ENCODE peak calls at places on chromosomes 12 and 14, in nine cellular contexts. One of them, this sample, is unnamed.

GRCh38 chr12:78101946-78102635 is 271.4 kb downstream of the NAV3 start:
- DNase-seq in cardiac fibroblast: no peak
- DNase-seq in neural crest cell: no peak
- DNase-seq in PC-9: no peak
- DNase-seq in CD8-positive, alpha-beta T cell: no peak
- DNase-seq in foreskin fibroblast: no peak
- DNase-seq in fibroblast of villous mesenchyme: no peak
- DNase-seq in brain microvascular endothelial cell: no peak
- DNase-seq in activated CD8-positive, alpha-beta T cell treated with anti-CD3 and anti-CD28 coated beads for 36 hours: no peak
- DNase-seq in this sample: no peak

GRCh38 chr12:12560587-12561304 is 1.9 kb downstream of the DUSP16 start:
- DNase-seq in cardiac fibroblast: peak; percentile 64
- DNase-seq in neural crest cell: no peak
- DNase-seq in PC-9: peak; percentile 84
- DNase-seq in CD8-positive, alpha-beta T cell: peak; percentile 52
- DNase-seq in foreskin fibroblast: peak; percentile 58
- DNase-seq in fibroblast of villous mesenchyme: peak; percentile 83
- DNase-seq in brain microvascular endothelial cell: peak; percentile 30
- DNase-seq in activated CD8-positive, alpha-beta T cell treated with anti-CD3 and anti-CD28 coated beads for 36 hours: peak; percentile 66
- DNase-seq in this sample: no peak

GRCh38 chr14:32657081-32657480 is 281.6 kb upstream of the NPAS3 start:
- DNase-seq in cardiac fibroblast: peak; percentile 89
- DNase-seq in neural crest cell: no peak
- DNase-seq in PC-9: no peak
- DNase-seq in CD8-positive, alpha-beta T cell: no peak
- DNase-seq in foreskin fibroblast: peak; percentile 75
- DNase-seq in fibroblast of villous mesenchyme: peak; percentile 77
- DNase-seq in brain microvascular endothelial cell: peak; percentile 81
- DNase-seq in activated CD8-positive, alpha-beta T cell treated with anti-CD3 and anti-CD28 coated beads for 36 hours: no peak
- DNase-seq in this sample: no peak

GRCh38 chr12:93043877-93044209 is 114.7 kb upstream of the EEA1 start:
- DNase-seq in cardiac fibroblast: no peak
- DNase-seq in neural crest cell: no peak
- DNase-seq in PC-9: no peak
- DNase-seq in CD8-positive, alpha-beta T cell: no peak
- DNase-seq in foreskin fibroblast: no peak
- DNase-seq in fibroblast of villous mesenchyme: no peak
- DNase-seq in brain microvascular endothelial cell: no peak
- DNase-seq in activated CD8-positive, alpha-beta T cell treated with anti-CD3 and anti-CD28 coated beads for 36 hours: no peak
- DNase-seq in this sample: no peak

GRCh38 chr12:114450511-114451300 is 44.8 kb upstream of the TBX5 start:
- DNase-seq in cardiac fibroblast: no peak
- DNase-seq in neural crest cell: no peak
- DNase-seq in PC-9: no peak
- DNase-seq in CD8-positive, alpha-beta T cell: no peak
- DNase-seq in foreskin fibroblast: no peak
- DNase-seq in fibroblast of villous mesenchyme: no peak
- DNase-seq in brain microvascular endothelial cell: no peak
- DNase-seq in activated CD8-positive, alpha-beta T cell treated with anti-CD3 and anti-CD28 coated beads for 36 hours: no peak
- DNase-seq in this sample: no peak

GRCh38 chr12:56998981-56999380 is 7.4 kb downstream of the ZBTB39 start:
- DNase-seq in cardiac fibroblast: no peak
- DNase-seq in neural crest cell: no peak
- DNase-seq in PC-9: no peak
- DNase-seq in CD8-positive, alpha-beta T cell: no peak
- DNase-seq in foreskin fibroblast: no peak
- DNase-seq in fibroblast of villous mesenchyme: no peak
- DNase-seq in brain microvascular endothelial cell: no peak
- DNase-seq in activated CD8-positive, alpha-beta T cell treated with anti-CD3 and anti-CD28 coated beads for 36 hours: peak; percentile 85
- DNase-seq in this sample: no peak

GRCh38 chr12:76670776-76671175 is 93.1 kb upstream of the ZDHHC17 start:
- DNase-seq in cardiac fibroblast: no peak
- DNase-seq in neural crest cell: no peak
- DNase-seq in PC-9: no peak
- DNase-seq in CD8-positive, alpha-beta T cell: no peak
- DNase-seq in foreskin fibroblast: peak; percentile 80
- DNase-seq in fibroblast of villous mesenchyme: peak; percentile 28
- DNase-seq in brain microvascular endothelial cell: peak; percentile 33
- DNase-seq in activated CD8-positive, alpha-beta T cell treated with anti-CD3 and anti-CD28 coated beads for 36 hours: no peak
- DNase-seq in this sample: no peak

GRCh38 chr14:68376067-68376810 is 416.6 kb downstream of the ZFP36L1 start:
- DNase-seq in cardiac fibroblast: peak; percentile 39
- DNase-seq in neural crest cell: no peak
- DNase-seq in PC-9: no peak
- DNase-seq in CD8-positive, alpha-beta T cell: no peak
- DNase-seq in foreskin fibroblast: no peak
- DNase-seq in fibroblast of villous mesenchyme: no peak
- DNase-seq in brain microvascular endothelial cell: no peak
- DNase-seq in activated CD8-positive, alpha-beta T cell treated with anti-CD3 and anti-CD28 coated beads for 36 hours: no peak
- DNase-seq in this sample: no peak

GRCh38 chr12:113474635-113475436 is 3.2 kb upstream of the LHX5 start:
- DNase-seq in cardiac fibroblast: no peak
- DNase-seq in neural crest cell: no peak
- DNase-seq in PC-9: no peak
- DNase-seq in CD8-positive, alpha-beta T cell: no peak
- DNase-seq in foreskin fibroblast: no peak
- DNase-seq in fibroblast of villous mesenchyme: no peak
- DNase-seq in brain microvascular endothelial cell: no peak
- DNase-seq in activated CD8-positive, alpha-beta T cell treated with anti-CD3 and anti-CD28 coated beads for 36 hours: no peak
- DNase-seq in this sample: no peak

GRCh38 chr12:80053048-80053790 is 46.1 kb upstream of the OTOGL start:
- DNase-seq in cardiac fibroblast: peak; percentile 85
- DNase-seq in neural crest cell: no peak
- DNase-seq in PC-9: no peak
- DNase-seq in CD8-positive, alpha-beta T cell: no peak
- DNase-seq in foreskin fibroblast: peak; percentile 95
- DNase-seq in fibroblast of villous mesenchyme: peak; percentile 79
- DNase-seq in brain microvascular endothelial cell: peak; percentile 87
- DNase-seq in activated CD8-positive, alpha-beta T cell treated with anti-CD3 and anti-CD28 coated beads for 36 hours: no peak
- DNase-seq in this sample: no peak

GRCh38 chr12:101671157-101671791 is 26.2 kb upstream of the CHPT1 start:
- DNase-seq in cardiac fibroblast: no peak
- DNase-seq in neural crest cell: no peak
- DNase-seq in PC-9: no peak
- DNase-seq in CD8-positive, alpha-beta T cell: peak; percentile 14
- DNase-seq in foreskin fibroblast: no peak
- DNase-seq in fibroblast of villous mesenchyme: no peak
- DNase-seq in brain microvascular endothelial cell: no peak
- DNase-seq in activated CD8-positive, alpha-beta T cell treated with anti-CD3 and anti-CD28 coated beads for 36 hours: peak; percentile 54
- DNase-seq in this sample: no peak

GRCh38 chr12:122022393-122023338 is 982 bp downstream of the BCL7A start:
- DNase-seq in cardiac fibroblast: peak; percentile 29
- DNase-seq in neural crest cell: peak; percentile 29
- DNase-seq in PC-9: no peak
- DNase-seq in CD8-positive, alpha-beta T cell: no peak
- DNase-seq in foreskin fibroblast: peak; percentile 56
- DNase-seq in fibroblast of villous mesenchyme: no peak
- DNase-seq in brain microvascular endothelial cell: no peak
- DNase-seq in activated CD8-positive, alpha-beta T cell treated with anti-CD3 and anti-CD28 coated beads for 36 hours: peak; percentile 51
- DNase-seq in this sample: peak; percentile 54

GRCh38 chr14:58533417-58533816 is 104.3 kb upstream of the DACT1 start:
- DNase-seq in cardiac fibroblast: peak; percentile 82
- DNase-seq in neural crest cell: peak; percentile 23
- DNase-seq in PC-9: no peak
- DNase-seq in CD8-positive, alpha-beta T cell: no peak
- DNase-seq in foreskin fibroblast: peak; percentile 31
- DNase-seq in fibroblast of villous mesenchyme: peak; percentile 34
- DNase-seq in brain microvascular endothelial cell: peak; percentile 12
- DNase-seq in activated CD8-positive, alpha-beta T cell treated with anti-CD3 and anti-CD28 coated beads for 36 hours: no peak
- DNase-seq in this sample: no peak

GRCh38 chr14:89137514-89138163 is 279.4 kb downstream of the FOXN3 start:
- DNase-seq in cardiac fibroblast: peak; percentile 92
- DNase-seq in neural crest cell: no peak
- DNase-seq in PC-9: peak; percentile 64
- DNase-seq in CD8-positive, alpha-beta T cell: no peak
- DNase-seq in foreskin fibroblast: peak; percentile 99
- DNase-seq in fibroblast of villous mesenchyme: peak; percentile 83
- DNase-seq in brain microvascular endothelial cell: peak; percentile 68
- DNase-seq in activated CD8-positive, alpha-beta T cell treated with anti-CD3 and anti-CD28 coated beads for 36 hours: no peak
- DNase-seq in this sample: no peak

GRCh38 chr12:29709641-29710040 is 74.1 kb downstream of the TMTC1 start:
- DNase-seq in cardiac fibroblast: no peak
- DNase-seq in neural crest cell: no peak
- DNase-seq in PC-9: no peak
- DNase-seq in CD8-positive, alpha-beta T cell: no peak
- DNase-seq in foreskin fibroblast: no peak
- DNase-seq in fibroblast of villous mesenchyme: no peak
- DNase-seq in brain microvascular endothelial cell: no peak
- DNase-seq in activated CD8-positive, alpha-beta T cell treated with anti-CD3 and anti-CD28 coated beads for 36 hours: no peak
- DNase-seq in this sample: no peak

GRCh38 chr14:99609245-99610117 is 5.5 kb upstream of the CCDC85C start:
- DNase-seq in cardiac fibroblast: peak; percentile 33
- DNase-seq in neural crest cell: no peak
- DNase-seq in PC-9: no peak
- DNase-seq in CD8-positive, alpha-beta T cell: no peak
- DNase-seq in foreskin fibroblast: no peak
- DNase-seq in fibroblast of villous mesenchyme: no peak
- DNase-seq in brain microvascular endothelial cell: no peak
- DNase-seq in activated CD8-positive, alpha-beta T cell treated with anti-CD3 and anti-CD28 coated beads for 36 hours: peak; percentile 29
- DNase-seq in this sample: no peak
- TF ChIP-seq CTCF in cardiac fibroblast: no peak
- TF ChIP-seq CTCF in neural crest cell: no peak
- TF ChIP-seq CTCF in PC-9: no peak
- TF ChIP-seq CTCF in CD8-positive, alpha-beta T cell: no peak
- TF ChIP-seq CTCF in foreskin fibroblast: peak; percentile 82
- TF ChIP-seq CTCF in fibroblast of villous mesenchyme: peak; percentile 33
- TF ChIP-seq CTCF in brain microvascular endothelial cell: peak; percentile 90
- TF ChIP-seq CTCF in activated CD8-positive, alpha-beta T cell treated with anti-CD3 and anti-CD28 coated beads for 36 hours: no peak
- TF ChIP-seq CTCF in this sample: no peak

DNA sequence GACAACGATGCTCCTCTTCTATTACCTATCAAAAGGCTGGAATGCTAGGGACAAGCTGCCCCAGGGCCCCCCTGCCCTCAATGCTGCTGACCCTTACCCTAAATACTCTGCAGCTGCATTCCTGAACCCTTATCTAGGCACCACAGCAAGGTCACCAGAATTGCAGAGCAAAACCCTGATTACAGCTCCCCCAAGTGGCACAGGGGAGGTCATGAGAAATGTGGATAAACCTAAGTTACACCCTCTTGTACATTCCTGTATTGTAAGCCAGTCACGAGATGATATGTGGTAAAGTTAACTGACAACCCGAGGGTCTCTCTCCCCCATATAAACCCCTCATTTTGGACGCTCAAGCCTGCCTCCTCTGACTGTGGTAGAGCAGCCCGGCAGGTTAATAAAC is 411.8 kb upstream of the STXBP6 start:
- DNase-seq in cardiac fibroblast: no peak
- DNase-seq in neural crest cell: no peak
- DNase-seq in PC-9: no peak
- DNase-seq in CD8-positive, alpha-beta T cell: no peak
- DNase-seq in foreskin fibroblast: no peak
- DNase-seq in fibroblast of villous mesenchyme: no peak
- DNase-seq in brain microvascular endothelial cell: no peak
- DNase-seq in activated CD8-positive, alpha-beta T cell treated with anti-CD3 and anti-CD28 coated beads for 36 hours: no peak
- DNase-seq in this sample: no peak
- TF ChIP-seq CTCF in cardiac fibroblast: no peak
- TF ChIP-seq CTCF in neural crest cell: no peak
- TF ChIP-seq CTCF in PC-9: no peak
- TF ChIP-seq CTCF in CD8-positive, alpha-beta T cell: no peak
- TF ChIP-seq CTCF in foreskin fibroblast: no peak
- TF ChIP-seq CTCF in fibroblast of villous mesenchyme: no peak
- TF ChIP-seq CTCF in brain microvascular endothelial cell: no peak
- TF ChIP-seq CTCF in activated CD8-positive, alpha-beta T cell treated with anti-CD3 and anti-CD28 coated beads for 36 hours: no peak
- TF ChIP-seq CTCF in this sample: no peak

GRCh38 chr14:105532111-105532623 is 5.8 kb downstream of the TMEM121 start:
- DNase-seq in cardiac fibroblast: no peak
- DNase-seq in neural crest cell: no peak
- DNase-seq in PC-9: no peak
- DNase-seq in CD8-positive, alpha-beta T cell: no peak
- DNase-seq in foreskin fibroblast: no peak
- DNase-seq in fibroblast of villous mesenchyme: no peak
- DNase-seq in brain microvascular endothelial cell: no peak
- DNase-seq in activated CD8-positive, alpha-beta T cell treated with anti-CD3 and anti-CD28 coated beads for 36 hours: no peak
- DNase-seq in this sample: no peak

GRCh38 chr14:105533391-105533790 is 7.0 kb downstream of the TMEM121 start:
- DNase-seq in cardiac fibroblast: no peak
- DNase-seq in neural crest cell: no peak
- DNase-seq in PC-9: no peak
- DNase-seq in CD8-positive, alpha-beta T cell: no peak
- DNase-seq in foreskin fibroblast: no peak
- DNase-seq in fibroblast of villous mesenchyme: no peak
- DNase-seq in brain microvascular endothelial cell: no peak
- DNase-seq in activated CD8-positive, alpha-beta T cell treated with anti-CD3 and anti-CD28 coated beads for 36 hours: no peak
- DNase-seq in this sample: no peak

GRCh38 chr14:105533811-105534498 is 7.6 kb downstream of the TMEM121 start:
- DNase-seq in cardiac fibroblast: no peak
- DNase-seq in neural crest cell: no peak
- DNase-seq in PC-9: no peak
- DNase-seq in CD8-positive, alpha-beta T cell: no peak
- DNase-seq in foreskin fibroblast: no peak
- DNase-seq in fibroblast of villous mesenchyme: no peak
- DNase-seq in brain microvascular endothelial cell: no peak
- DNase-seq in activated CD8-positive, alpha-beta T cell treated with anti-CD3 and anti-CD28 coated beads for 36 hours: no peak
- DNase-seq in this sample: no peak

GRCh38 chr14:105531088-105531957 is 4.9 kb downstream of the TMEM121 start:
- DNase-seq in cardiac fibroblast: no peak
- DNase-seq in neural crest cell: no peak
- DNase-seq in PC-9: no peak
- DNase-seq in CD8-positive, alpha-beta T cell: no peak
- DNase-seq in foreskin fibroblast: no peak
- DNase-seq in fibroblast of villous mesenchyme: no peak
- DNase-seq in brain microvascular endothelial cell: no peak
- DNase-seq in activated CD8-positive, alpha-beta T cell treated with anti-CD3 and anti-CD28 coated beads for 36 hours: no peak
- DNase-seq in this sample: no peak

DNA sequence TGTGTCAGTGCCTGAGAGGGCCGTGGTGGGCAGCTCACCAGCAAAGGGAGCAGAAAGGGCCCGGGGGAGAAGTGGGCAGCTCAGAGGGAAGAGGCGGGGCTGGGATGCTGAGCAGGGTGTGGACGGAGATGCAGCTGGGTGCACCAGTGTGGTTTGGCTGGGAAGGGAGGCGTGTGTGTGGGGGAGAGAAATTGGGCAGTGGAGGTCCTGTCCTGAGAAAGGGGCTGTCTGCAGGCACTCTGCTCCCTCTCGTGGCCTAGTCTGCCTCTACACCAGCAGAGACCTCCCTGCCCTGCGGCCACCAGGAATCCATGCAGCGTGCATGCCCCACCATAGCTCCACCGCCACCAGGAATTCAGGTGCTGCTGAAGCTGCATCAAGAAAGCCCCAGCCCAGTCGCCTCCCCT is 6.4 kb downstream of the TMEM121 start:
- DNase-seq in cardiac fibroblast: peak; percentile 42
- DNase-seq in neural crest cell: peak; percentile 33
- DNase-seq in PC-9: no peak
- DNase-seq in CD8-positive, alpha-beta T cell: no peak
- DNase-seq in foreskin fibroblast: peak; percentile 40
- DNase-seq in fibroblast of villous mesenchyme: no peak
- DNase-seq in brain microvascular endothelial cell: peak; percentile 8
- DNase-seq in activated CD8-positive, alpha-beta T cell treated with anti-CD3 and anti-CD28 coated beads for 36 hours: peak; percentile 43
- DNase-seq in this sample: no peak
- TF ChIP-seq CTCF in cardiac fibroblast: peak; percentile 54
- TF ChIP-seq CTCF in neural crest cell: peak; percentile 41
- TF ChIP-seq CTCF in PC-9: peak; percentile 32
- TF ChIP-seq CTCF in CD8-positive, alpha-beta T cell: no peak
- TF ChIP-seq CTCF in foreskin fibroblast: peak; percentile 22
- TF ChIP-seq CTCF in fibroblast of villous mesenchyme: peak; percentile 50
- TF ChIP-seq CTCF in brain microvascular endothelial cell: peak; percentile 66
- TF ChIP-seq CTCF in activated CD8-positive, alpha-beta T cell treated with anti-CD3 and anti-CD28 coated beads for 36 hours: peak; percentile 24
- TF ChIP-seq CTCF in this sample: no peak

DNA sequence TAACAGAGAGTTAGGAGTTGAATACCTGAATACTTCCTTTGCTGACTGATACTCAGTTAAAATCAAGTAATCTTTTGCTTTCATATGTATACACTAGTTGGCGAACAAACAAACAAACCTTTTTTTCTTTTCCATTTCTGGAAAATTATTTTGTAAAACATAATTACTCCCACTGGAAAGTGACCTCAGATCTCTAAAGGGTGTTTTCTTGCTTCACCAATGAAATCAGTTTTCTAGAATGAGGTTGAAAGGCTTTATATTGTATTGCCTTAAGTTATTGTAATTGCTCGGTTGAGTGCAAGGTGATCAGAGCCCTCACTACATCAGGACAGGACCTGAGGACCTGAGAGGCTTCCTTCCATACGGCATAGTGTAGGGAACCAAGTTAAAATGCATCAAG is at the start of gene OR4K1:
- DNase-seq in cardiac fibroblast: no peak
- DNase-seq in neural crest cell: no peak
- DNase-seq in PC-9: no peak
- DNase-seq in CD8-positive, alpha-beta T cell: no peak
- DNase-seq in foreskin fibroblast: no peak
- DNase-seq in fibroblast of villous mesenchyme: no peak
- DNase-seq in brain microvascular endothelial cell: no peak
- DNase-seq in activated CD8-positive, alpha-beta T cell treated with anti-CD3 and anti-CD28 coated beads for 36 hours: no peak
- DNase-seq in this sample: no peak
- TF ChIP-seq CTCF in cardiac fibroblast: no peak
- TF ChIP-seq CTCF in neural crest cell: no peak
- TF ChIP-seq CTCF in PC-9: no peak
- TF ChIP-seq CTCF in CD8-positive, alpha-beta T cell: no peak
- TF ChIP-seq CTCF in foreskin fibroblast: no peak
- TF ChIP-seq CTCF in fibroblast of villous mesenchyme: no peak
- TF ChIP-seq CTCF in brain microvascular endothelial cell: no peak
- TF ChIP-seq CTCF in activated CD8-positive, alpha-beta T cell treated with anti-CD3 and anti-CD28 coated beads for 36 hours: no peak
- TF ChIP-seq CTCF in this sample: no peak